ENCODE peak calls at places on chromosomes 1 and 21, in four cellular contexts. W, J, I and P are unnamed samples.

GRCh38 chr1:32138965-32139364 is 31.1 kb downstream of the KPNA6 start:
- DNase-seq in W (no peak), J (no peak), I (no peak), P (no peak)

GRCh38 chr21:33578214-33578613 is 10.3 kb downstream of the DONSON start:
- DNase-seq in I (no peak), W (no peak), J (no peak), P (no peak)

GRCh38 chr21:46454634-46455390 is 3.9 kb upstream of the DIP2A start:
- DNase-seq in W (no peak), I (no peak), J (no peak), P (no peak)

GRCh38 chr1:10834770-10835412 is 38.4 kb upstream of the CASZ1 start:
- DNase-seq in J (no peak), W (no peak), I (no peak), P (no peak)

GRCh38 chr1:6969106-6969505 is 183.9 kb downstream of the CAMTA1 start:
- DNase-seq in I (no peak), W (peak), J (no peak), P (no peak)

GRCh38 chr1:180842890-180843289 is 69.8 kb upstream of the KIAA1614 start:
- DNase-seq in W (no peak), I (no peak), J (no peak), P (no peak)

GRCh38 chr1:168709896-168710305 is 19.1 kb downstream of the DPT start:
- DNase-seq in I (peak), J (no peak), W (no peak), P (no peak)

GRCh38 chr21:17334478-17334877 is 178.4 kb upstream of the CXADR start:
- DNase-seq in J (no peak), I (no peak), W (no peak), P (no peak)

GRCh38 chr1:47680815-47681475 is 243.1 kb downstream of the FOXD2 start:
- DNase-seq in J (no peak), W (no peak), I (no peak), P (no peak)

GRCh38 chr1:31084782-31085569 is 19.5 kb upstream of the PUM1 start:
- DNase-seq in J (no peak), W (peak), I (no peak), P (no peak)

GRCh38 chr1:78814176-78814575 is 164.5 kb downstream of the IFI44 start:
- DNase-seq in I (no peak), W (no peak), J (no peak), P (no peak)

GRCh38 chr1:244302889-244303609 is 148.7 kb downstream of the ADSS2 start:
- DNase-seq in J (no peak), W (no peak), I (peak), P (no peak)

GRCh38 chr1:30522031-30523004 is 201.1 kb downstream of the MATN1 start:
- DNase-seq in I (no peak), J (no peak), W (peak), P (no peak)

GRCh38 chr1:32247983-32248889 is 1.2 kb downstream of the FAM167B start:
- DNase-seq in J (peak), I (no peak), W (peak), P (peak)

GRCh38 chr1:25022361-25023189 is 92.5 kb upstream of the RUNX3 start:
- DNase-seq in W (peak), J (peak), I (peak), P (peak)

GRCh38 chr1:184806296-184806721 is 51.7 kb upstream of the EDEM3 start:
- DNase-seq in J (no peak), W (no peak), I (no peak), P (no peak)

GRCh38 chr21:35020902-35021301 is 28.2 kb downstream of the RUNX1 start:
- DNase-seq in I (no peak), W (no peak), J (no peak), P (no peak)

GRCh38 chr1:53069663-53070327 is 7.8 kb downstream of the PODN start:
- DNase-seq in I (no peak), J (no peak), W (peak), P (no peak)

GRCh38 chr1:116572079-116572478 is 1.3 kb upstream of the CD58 start:
- DNase-seq in I (no peak), W (no peak), J (no peak), P (no peak)

GRCh38 chr1:193827516-193827915 is 641.1 kb upstream of the B3GALT2 start:
- DNase-seq in J (no peak), W (no peak), I (no peak), P (no peak)

GRCh38 chr21:45443595-45444181 is 38.7 kb downstream of the COL18A1 start:
- DNase-seq in I (no peak), W (peak), J (no peak), P (no peak)

GRCh38 chr1:228918335-228918734 is 183.1 kb downstream of the RHOU start:
- DNase-seq in I (no peak), J (no peak), W (no peak), P (no peak)

GRCh38 chr1:22612657-22613056 is 23.8 kb upstream of the C1QA start:
- DNase-seq in W (no peak), J (no peak), I (no peak), P (no peak)

GRCh38 chr1:243917863-243918565 is 68.0 kb upstream of the AKT3 start:
- DNase-seq in J (no peak), I (no peak), W (no peak), P (no peak)

GRCh38 chr1:86825294-86825693 is 88.6 kb downstream of the SELENOF start:
- DNase-seq in W (no peak), I (no peak), J (no peak), P (no peak)

GRCh38 chr1:53754484-53755312 is 15.7 kb upstream of the GLIS1 start:
- DNase-seq in J (peak), I (peak), W (no peak), P (no peak)

GRCh38 chr1:44557756-44558155 is 116.5 kb downstream of the TMEM53 start:
- DNase-seq in W (peak), J (no peak), I (no peak), P (no peak)

GRCh38 chr21:35086357-35086756 is 37.3 kb upstream of the RUNX1 start:
- DNase-seq in I (no peak), W (no peak), J (no peak), P (no peak)

GRCh38 chr21:15848632-15849031 is 118.8 kb downstream of the USP25 start:
- DNase-seq in I (no peak), W (no peak), J (no peak), P (no peak)

GRCh38 chr1:25568090-25568833 is 24.9 kb downstream of the LDLRAP1 start:
- DNase-seq in J (peak), I (peak), W (peak), P (no peak)

GRCh38 chr1:184929711-184930202 is 44.6 kb downstream of the NIBAN1 start:
- DNase-seq in J (peak), I (no peak), W (no peak), P (no peak)

GRCh38 chr21:42925114-42925907 is at the start of gene ERVH48-1:
- DNase-seq in I (no peak), J (no peak), W (peak), P (no peak)

GRCh38 chr1:35364732-35365131 is 96.2 kb downstream of the ZMYM4 start:
- DNase-seq in I (no peak), J (no peak), W (no peak), P (no peak)

GRCh38 chr1:43238104-43238503 is 31.7 kb upstream of the TMEM125 start:
- DNase-seq in W (no peak), J (peak), I (peak), P (no peak)

GRCh38 chr1:43235451-43236121 is 34.2 kb upstream of the TMEM125 start:
- DNase-seq in W (no peak), J (peak), I (no peak), P (peak)

GRCh38 chr1:43235040-43235439 is 34.7 kb upstream of the TMEM125 start:
- DNase-seq in J (peak), W (no peak), I (no peak), P (no peak)

GRCh38 chr1:43238991-43239469 is 30.8 kb upstream of the TMEM125 start:
- DNase-seq in W (no peak), I (no peak), J (no peak), P (no peak)

DNA sequence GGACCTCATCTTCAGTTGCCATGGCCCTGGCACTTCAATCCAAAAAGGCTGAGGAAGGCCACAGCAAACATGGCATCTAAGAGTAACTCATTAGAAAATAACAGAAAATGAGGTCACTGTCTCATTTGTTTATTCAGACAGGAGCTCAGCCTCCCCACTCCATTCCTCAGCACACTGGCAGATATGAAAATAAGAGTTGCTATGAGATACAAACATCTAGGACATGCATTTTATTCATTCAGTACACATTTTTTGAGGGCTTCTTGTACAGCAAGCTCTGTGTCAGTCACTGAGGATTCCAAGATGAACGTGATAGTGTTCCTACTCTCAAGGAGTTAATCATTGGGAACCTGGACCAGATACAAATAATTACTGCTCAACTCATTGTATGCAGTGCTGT is 32.7 kb upstream of the TMEM125 start:
- DNase-seq in I (no peak), W (no peak), J (no peak), P (no peak)
- H3K4me3 ChIP-seq in I (no peak), W (no peak), J (no peak), P (no peak)

GRCh38 chr1:42173155-42173933 is 8.8 kb upstream of the GUCA2A start:
- DNase-seq in I (no peak), J (peak), W (peak), P (peak)

GRCh38 chr1:42170779-42171621 is 6.5 kb upstream of the GUCA2A start:
- DNase-seq in J (no peak), W (no peak), I (no peak), P (no peak)

GRCh38 chr1:42173961-42174715 is 9.6 kb upstream of the GUCA2A start:
- DNase-seq in I (no peak), W (no peak), J (peak), P (no peak)

GRCh38 chr1:42172394-42173133 is 8.0 kb upstream of the GUCA2A start:
- DNase-seq in J (peak), W (no peak), I (no peak), P (no peak)

DNA sequence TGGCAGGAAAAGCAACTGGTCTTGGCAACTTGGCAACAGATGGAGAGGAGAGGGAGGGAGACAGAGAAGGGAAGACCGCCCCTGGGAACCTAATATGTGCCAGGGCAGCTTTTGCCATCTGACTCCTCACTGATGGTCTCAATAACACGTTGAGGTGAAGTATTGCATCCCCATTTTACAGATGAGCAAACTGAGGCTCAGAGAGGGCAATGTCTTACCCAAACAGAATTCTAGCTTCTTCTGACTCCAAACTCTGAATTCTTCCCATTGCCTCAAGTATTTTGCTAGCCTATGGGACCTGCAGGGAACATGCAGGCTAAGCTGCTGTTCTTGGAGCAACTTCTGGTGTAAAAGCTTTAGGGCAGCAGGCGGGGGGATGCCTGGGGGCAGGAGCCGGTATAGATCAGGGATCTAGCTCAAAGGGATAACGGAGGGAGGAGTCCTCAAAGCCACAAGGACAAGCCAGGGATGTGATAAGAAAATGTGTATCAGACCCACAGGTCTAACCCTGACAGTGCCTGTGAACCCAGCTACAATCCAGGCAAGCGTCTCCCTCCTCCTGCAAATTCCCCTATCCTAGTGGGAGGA is 7.2 kb upstream of the GUCA2A start:
- DNase-seq in I (no peak), J (no peak), W (no peak), P (no peak)
- H3K27ac ChIP-seq in I (no peak), J (peak), W (no peak), P (no peak)

GRCh38 chr1:204532832-204533231 is 16.6 kb downstream of the MDM4 start:
- DNase-seq in W (no peak), I (no peak), J (no peak), P (no peak)

GRCh38 chr1:204528677-204529076 is 12.5 kb downstream of the MDM4 start:
- DNase-seq in W (no peak), J (no peak), I (no peak), P (no peak)

GRCh38 chr1:204528241-204528640 is 12.0 kb downstream of the MDM4 start:
- DNase-seq in W (no peak), I (no peak), J (no peak), P (no peak)

GRCh38 chr1:204529371-204529895 is 13.2 kb downstream of the MDM4 start:
- DNase-seq in W (no peak), J (no peak), I (no peak), P (peak)

GRCh38 chr1:204530932-204531331 is 14.7 kb downstream of the MDM4 start:
- DNase-seq in W (no peak), I (no peak), J (no peak), P (no peak)
- H3K4me3 ChIP-seq in W (no peak), I (no peak), J (no peak), P (no peak)

DNA sequence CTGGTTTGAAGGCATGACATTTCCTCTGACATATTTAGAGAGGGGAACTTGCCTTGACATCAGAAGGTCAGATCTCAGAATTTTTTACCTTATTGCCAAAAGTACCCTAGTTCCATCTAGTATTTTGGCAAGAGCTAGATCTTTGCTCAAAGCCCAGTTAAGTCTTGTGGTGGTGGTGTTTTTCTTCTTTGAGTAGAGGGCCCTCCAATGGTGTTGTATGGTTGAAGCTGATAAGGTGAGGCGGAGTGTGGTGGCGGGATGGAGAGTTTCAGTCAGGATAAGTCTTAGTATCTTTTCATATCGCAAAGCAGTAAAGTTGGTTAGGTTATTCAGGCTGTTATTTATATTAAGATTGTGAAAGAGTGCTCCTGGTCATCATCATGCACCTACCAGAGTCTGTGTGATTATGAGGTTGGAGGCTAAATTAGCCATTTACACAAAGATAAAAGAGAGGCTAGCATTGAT is 20.1 kb upstream of the MACF1 start:
- DNase-seq in J (no peak), I (no peak), W (no peak), P (no peak)
- H3K27ac ChIP-seq in J (peak), I (peak), W (no peak), P (peak)